ENCODE peak calls at places on chromosome 9, in nine cellular contexts. P, G, S, E, X, V, R, J and L are unnamed samples. For H3K4me1 and H3K27me3, the result is how much of the 10 kb centered on the place peaks cover.

GRCh38 chr9:137578518-137579258 is at the start of gene DPH7:
- DNase-seq in V (peak), G (peak), E (peak), S (peak), X (peak), J (peak), P (peak), R (peak), L (peak)

GRCh38 chr9:14198544-14199510 is 115.1 kb downstream of the NFIB start:
- DNase-seq in J (no peak), P (peak), R (peak), S (peak), V (peak), G (peak), X (peak), E (no peak), L (peak)

GRCh38 chr9:131395027-131395744 is 1.3 kb downstream of the PRRC2B start:
- DNase-seq in X (peak), S (peak), E (no peak), V (no peak), J (peak), P (peak), G (no peak), R (no peak), L (peak)

GRCh38 chr9:135820661-135821060 is 86.7 kb downstream of the CAMSAP1 start:
- DNase-seq in R (no peak), V (no peak), G (no peak), X (peak), S (no peak), J (no peak), P (no peak), E (no peak), L (no peak)

GRCh38 chr9:96159596-96159995 is 142.4 kb downstream of the HSD17B3 start:
- DNase-seq in P (no peak), S (no peak), G (no peak), E (no peak), R (no peak), X (no peak), J (no peak), V (no peak), L (no peak)

GRCh38 chr9:6024035-6024554 is 8.7 kb upstream of the RANBP6 start:
- DNase-seq in S (no peak), J (peak), R (no peak), E (peak), G (no peak), X (no peak), V (no peak), P (no peak), L (no peak)

GRCh38 chr9:95343725-95344287 is 26.3 kb upstream of the FANCC start:
- DNase-seq in G (no peak), E (no peak), P (no peak), R (no peak), X (no peak), S (no peak), J (no peak), V (no peak), L (no peak)

GRCh38 chr9:35162605-35163315 is 951 bp downstream of the UNC13B start:
- DNase-seq in V (peak), P (no peak), X (no peak), G (no peak), E (no peak), J (no peak), S (no peak), R (no peak), L (no peak)

GRCh38 chr9:126791406-126792230 is 13.2 kb upstream of the ZBTB43 start:
- DNase-seq in G (no peak), V (no peak), R (no peak), J (no peak), P (no peak), E (no peak), S (no peak), X (no peak), L (no peak)

GRCh38 chr9:125884196-125884595 is 137.0 kb downstream of the PBX3 start:
- DNase-seq in P (no peak), G (no peak), R (no peak), J (no peak), V (no peak), X (no peak), E (no peak), S (no peak), L (no peak)

GRCh38 chr9:131839281-131840084 is 99.6 kb upstream of the RAPGEF1 start:
- DNase-seq in X (peak), R (no peak), G (peak), E (peak), J (peak), V (no peak), P (peak), S (no peak), L (no peak)

GRCh38 chr9:94443039-94443722 is 111.7 kb upstream of the PCAT7 start:
- DNase-seq in P (no peak), J (no peak), V (no peak), X (no peak), S (no peak), R (no peak), E (no peak), G (no peak), L (no peak)

GRCh38 chr9:85077954-85078353 is 408.4 kb downstream of the NTRK2 start:
- DNase-seq in X (no peak), R (no peak), G (no peak), S (no peak), P (no peak), E (no peak), V (no peak), J (no peak), L (no peak)

GRCh38 chr9:129081388-129081889 is 528 bp downstream of the DOLPP1 start:
- DNase-seq in E (no peak), P (no peak), S (no peak), J (peak), G (no peak), R (no peak), V (no peak), X (no peak), L (no peak)

GRCh38 chr9:115630126-115630840 is 512.3 kb upstream of the TNC start:
- DNase-seq in V (no peak), J (no peak), X (no peak), E (no peak), G (no peak), R (no peak), S (no peak), P (no peak), L (no peak)

GRCh38 chr9:82681809-82682208 is 381.1 kb downstream of the RASEF start:
- DNase-seq in E (no peak), J (no peak), P (no peak), G (no peak), S (no peak), R (no peak), V (no peak), X (no peak), L (no peak)

GRCh38 chr9:70058569-70059161 is 15.0 kb downstream of the MAMDC2 start:
- DNase-seq in J (no peak), R (no peak), G (no peak), X (no peak), S (no peak), E (no peak), P (no peak), V (no peak), L (no peak)

GRCh38 chr9:38388283-38389223 is 3.9 kb upstream of the ALDH1B1 start:
- DNase-seq in G (no peak), J (no peak), R (peak), V (peak), P (no peak), X (peak), E (no peak), S (no peak), L (no peak)

GRCh38 chr9:86732514-86732913 is 214.8 kb downstream of the GAS1 start:
- DNase-seq in S (no peak), R (no peak), J (no peak), G (no peak), X (no peak), V (peak), E (no peak), P (no peak), L (peak)

GRCh38 chr9:92719028-92719647 is 45.5 kb downstream of the BICD2 start:
- DNase-seq in P (no peak), X (no peak), V (no peak), J (no peak), R (no peak), E (no peak), S (no peak), G (no peak), L (no peak)

GRCh38 chr9:92722386-92723298 is 42.0 kb downstream of the BICD2 start:
- DNase-seq in V (peak), G (no peak), S (no peak), P (no peak), E (no peak), J (no peak), R (no peak), X (no peak), L (peak)

GRCh38 chr9:92721548-92721947 is 43.1 kb downstream of the BICD2 start:
- DNase-seq in E (no peak), G (no peak), R (no peak), S (no peak), P (no peak), V (peak), X (no peak), J (no peak), L (no peak)

GRCh38 chr9:92720209-92720765 is 44.3 kb downstream of the BICD2 start:
- DNase-seq in P (no peak), G (no peak), R (no peak), E (no peak), X (no peak), V (no peak), S (no peak), J (no peak), L (no peak)

GRCh38 chr9:92720807-92721535 is 43.7 kb downstream of the BICD2 start:
- DNase-seq in V (no peak), P (no peak), R (no peak), X (no peak), S (no peak), J (no peak), E (no peak), G (no peak), L (no peak)
- H3K4me1 ChIP-seq in V (under half), P (under half), R (under half), X (under half), S (under half), J (under half), E (under half), G (under half), L (under half)

DNA sequence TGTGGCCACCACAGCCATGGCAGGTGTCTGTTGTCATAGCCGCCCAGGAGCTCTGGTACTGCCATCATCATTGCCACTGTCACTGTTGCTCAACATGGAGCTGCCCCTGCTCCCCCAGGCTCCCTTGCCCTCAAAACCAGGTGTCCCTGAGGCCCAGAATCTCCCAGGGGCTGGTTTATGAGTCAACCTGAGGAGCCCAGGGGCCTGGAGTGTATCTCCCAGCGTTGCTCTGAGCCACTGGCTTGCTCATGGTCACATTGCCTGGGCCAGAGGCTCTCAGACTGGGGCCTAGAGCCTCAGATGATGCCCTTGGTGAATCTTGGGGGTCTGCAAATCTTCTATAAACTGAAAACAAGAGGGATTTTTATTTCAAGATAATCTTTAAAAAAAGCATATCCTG is 24.7 kb upstream of the TBC1D2 start:
- DNase-seq in G (no peak), V (no peak), S (no peak), R (no peak), J (no peak), X (no peak), E (no peak), P (no peak), L (no peak)
- H3K27me3 ChIP-seq in G (under half), V (under half), S (under half), R (under half), J (under half), X (under half), E (under half), P (under half), L (under half)

GRCh38 chr9:112382066-112382465 is 2.2 kb downstream of the HSDL2 start:
- DNase-seq in V (no peak), J (no peak), G (no peak), R (no peak), S (no peak), P (no peak), X (no peak), E (no peak), L (no peak)

GRCh38 chr9:112382501-112383364 is 2.8 kb downstream of the HSDL2 start:
- DNase-seq in J (no peak), P (no peak), V (no peak), S (no peak), X (no peak), G (no peak), R (no peak), E (no peak), L (no peak)

GRCh38 chr9:112387115-112387514 is 7.2 kb downstream of the HSDL2 start:
- DNase-seq in E (no peak), X (no peak), V (no peak), P (no peak), S (no peak), J (no peak), R (no peak), G (no peak), L (no peak)

GRCh38 chr9:112384690-112385089 is 4.8 kb downstream of the HSDL2 start:
- DNase-seq in J (no peak), V (no peak), E (no peak), X (no peak), S (no peak), P (no peak), R (no peak), G (no peak), L (no peak)

GRCh38 chr9:112384219-112384618 is 4.3 kb downstream of the HSDL2 start:
- DNase-seq in X (no peak), S (no peak), P (no peak), R (no peak), G (no peak), E (no peak), V (no peak), J (no peak), L (no peak)
- TF ChIP-seq POLR2A in X (no peak), S (no peak), P (no peak), R (no peak), G (no peak), E (no peak), V (no peak), J (no peak), L (no peak)

DNA sequence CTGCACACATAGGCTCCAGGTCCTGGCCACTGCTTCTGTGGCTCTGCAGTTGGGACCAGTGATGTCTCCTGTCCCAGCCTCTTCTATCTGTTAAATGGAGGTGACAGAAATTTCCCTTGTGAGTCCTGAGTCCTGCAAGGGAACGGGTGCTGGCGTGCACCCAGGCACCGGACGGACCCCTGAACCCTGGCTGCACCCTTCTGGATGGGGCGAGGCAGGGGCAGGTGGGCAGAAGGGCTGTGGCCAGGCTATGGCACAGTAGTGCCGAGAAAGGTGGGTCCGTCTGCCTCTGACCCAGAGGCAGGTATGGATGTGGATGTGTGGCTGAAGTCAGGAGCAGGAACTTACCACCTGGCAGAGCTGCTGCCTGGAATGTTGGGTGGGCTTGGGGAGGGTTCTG is 81.9 kb downstream of the COL5A1 start:
- DNase-seq in G (no peak), R (no peak), P (no peak), E (no peak), S (no peak), X (no peak), V (no peak), J (no peak), L (no peak)
- H3K4me1 ChIP-seq in G (under half), R (under half), P (under half), E (under half), S (under half), X (under half), V (under half), J (under half), L (under half)

GRCh38 chr9:110291921-110292575 is 35.7 kb upstream of the TXN start:
- DNase-seq in J (no peak), X (no peak), S (no peak), V (no peak), R (no peak), G (no peak), P (no peak), E (no peak), L (no peak)

GRCh38 chr9:110293246-110293645 is 36.9 kb upstream of the TXN start:
- DNase-seq in S (no peak), G (no peak), P (no peak), V (no peak), R (no peak), E (no peak), X (no peak), J (no peak), L (no peak)

GRCh38 chr9:110287289-110287680 is 31.0 kb upstream of the TXN start:
- DNase-seq in J (no peak), E (no peak), R (no peak), V (no peak), G (no peak), S (no peak), X (no peak), P (no peak), L (no peak)

GRCh38 chr9:110284211-110284849 is 28.0 kb upstream of the TXN start:
- DNase-seq in S (no peak), P (peak), R (no peak), X (no peak), J (no peak), V (no peak), E (no peak), G (no peak), L (no peak)

DNA sequence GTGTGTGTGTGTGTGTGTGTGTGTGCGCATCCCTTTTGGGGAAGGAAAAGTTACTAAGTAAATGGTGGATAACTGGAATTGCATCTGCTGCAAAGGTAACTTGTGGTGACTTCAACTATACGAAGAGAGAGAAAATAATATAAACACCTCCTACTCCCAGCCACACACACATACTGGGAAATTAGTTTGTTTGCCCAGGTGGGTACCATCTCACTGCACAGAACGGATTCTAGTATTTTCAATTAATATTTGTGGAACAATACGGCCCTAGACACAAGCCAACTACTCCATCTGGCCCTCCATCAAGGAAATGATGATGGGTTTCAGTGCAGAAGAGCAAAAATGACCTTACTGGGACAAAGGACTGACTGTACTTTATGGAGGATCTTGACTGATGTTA is 32.2 kb upstream of the TXN start:
- DNase-seq in R (no peak), G (no peak), S (peak), X (no peak), V (no peak), E (no peak), P (no peak), J (no peak), L (no peak)
- H3K27me3 ChIP-seq in R (under half), G (under half), S (under half), X (under half), V (under half), E (under half), P (under half), J (under half), L (under half)